ENCODE peak calls at places on chromosomes 12 and 14, in four cellular contexts. X is uterus, H is heart left ventricle, Q is esophagus squamous epithelium. D is an unnamed sample.

GRCh38 chr12:26471560-26471959 is 276.2 kb downstream of the SSPN start:
- DNase-seq in X (no peak), H (no peak), Q (no peak), D (no peak)

GRCh38 chr14:33229269-33229924 is 290.7 kb downstream of the NPAS3 start:
- DNase-seq in X (no peak), H (no peak), Q (no peak), D (no peak)

GRCh38 chr12:127984386-127985055 is 282.4 kb upstream of the TMEM132C start:
- DNase-seq in X (no peak), H (no peak), Q (no peak), D (no peak)

GRCh38 chr12:32841061-32841460 is 55.5 kb downstream of the PKP2 start:
- DNase-seq in X (no peak), H (no peak), Q (no peak), D (no peak)

GRCh38 chr12:120075034-120075616 is 41.4 kb downstream of the RAB35 start:
- DNase-seq in X (no peak), H (no peak), Q (no peak), D (no peak)

GRCh38 chr14:104739546-104740516 is 13.1 kb upstream of the SIVA1 start:
- DNase-seq in X (no peak), H (no peak), Q (no peak), D (no peak)

GRCh38 chr12:78403136-78403535 is 461.4 kb upstream of the SYT1 start:
- DNase-seq in X (no peak), H (no peak), Q (no peak), D (no peak)

GRCh38 chr14:34355584-34356266 is 106.3 kb downstream of the SPTSSA start:
- DNase-seq in X (no peak), H (no peak), Q (no peak), D (no peak)

GRCh38 chr14:69132513-69133181 is 20.3 kb downstream of the DCAF5 start:
- DNase-seq in X (no peak), H (no peak), Q (no peak), D (no peak)
- H3K4me1 ChIP-seq in X (peaks cover 9% of the 10 kb centered on the region), H (peaks cover 22% of the 10 kb centered on the region), Q (peaks cover 14% of the 10 kb centered on the region), D (peaks cover 30% of the 10 kb centered on the region)

DNA sequence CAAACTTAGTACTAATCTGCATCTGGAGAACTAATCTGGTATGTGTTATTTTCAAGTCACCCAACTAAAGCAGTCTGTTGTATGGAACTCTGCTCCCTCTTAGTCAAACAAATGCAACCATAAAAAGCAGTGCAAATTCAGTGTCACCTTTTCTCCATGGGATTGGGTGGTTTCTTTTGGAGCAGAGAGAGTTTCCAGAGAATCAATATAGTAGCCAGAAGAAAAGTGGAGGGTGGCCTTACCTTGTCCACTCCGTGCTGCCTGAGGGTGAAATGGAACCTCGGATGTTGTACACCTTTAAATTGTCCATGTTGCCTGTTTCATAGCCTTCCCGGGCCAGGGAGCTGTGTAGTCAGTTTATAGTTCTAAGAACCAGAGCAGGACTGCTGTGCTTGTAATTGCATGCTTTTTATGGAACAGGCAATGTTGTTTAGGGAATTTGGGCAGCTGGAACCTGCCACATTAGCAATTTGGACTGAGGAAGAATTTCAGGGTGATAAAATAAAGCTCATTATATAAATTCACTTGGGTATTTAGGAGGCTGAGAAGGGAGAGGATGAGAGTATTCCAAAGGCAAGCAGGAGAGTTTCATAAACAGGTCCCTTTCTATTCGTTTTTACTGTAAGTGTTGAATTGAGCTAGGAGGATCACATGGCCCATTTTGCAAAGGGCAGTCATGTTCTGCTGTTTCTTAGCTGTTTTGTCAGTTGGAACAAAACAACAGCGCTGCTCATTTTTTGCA is 60.5 kb downstream of the CRADD start:
- DNase-seq in X (no peak), H (no peak), Q (no peak), D (no peak)
- H3K27ac ChIP-seq in X (peak overlapping the region; percentile 99), H (peak overlapping the region; percentile 90), Q (peak overlapping the region; percentile 90), D (peak overlapping the region; percentile 44)

GRCh38 chr14:77143071-77143470 is 1.5 kb upstream of the ZDHHC22 start:
- DNase-seq in X (no peak), H (no peak), Q (no peak), D (no peak)

GRCh38 chr14:77142289-77142814 is 761 bp upstream of the ZDHHC22 start:
- DNase-seq in X (no peak), H (no peak), Q (no peak), D (no peak)

GRCh38 chr14:77145975-77146740 is 4.6 kb upstream of the ZDHHC22 start:
- DNase-seq in X (no peak), H (no peak), Q (no peak), D (no peak)

GRCh38 chr14:77141592-77142288 is at the start of gene ZDHHC22:
- DNase-seq in X (no peak), H (no peak), Q (no peak), D (no peak)

DNA sequence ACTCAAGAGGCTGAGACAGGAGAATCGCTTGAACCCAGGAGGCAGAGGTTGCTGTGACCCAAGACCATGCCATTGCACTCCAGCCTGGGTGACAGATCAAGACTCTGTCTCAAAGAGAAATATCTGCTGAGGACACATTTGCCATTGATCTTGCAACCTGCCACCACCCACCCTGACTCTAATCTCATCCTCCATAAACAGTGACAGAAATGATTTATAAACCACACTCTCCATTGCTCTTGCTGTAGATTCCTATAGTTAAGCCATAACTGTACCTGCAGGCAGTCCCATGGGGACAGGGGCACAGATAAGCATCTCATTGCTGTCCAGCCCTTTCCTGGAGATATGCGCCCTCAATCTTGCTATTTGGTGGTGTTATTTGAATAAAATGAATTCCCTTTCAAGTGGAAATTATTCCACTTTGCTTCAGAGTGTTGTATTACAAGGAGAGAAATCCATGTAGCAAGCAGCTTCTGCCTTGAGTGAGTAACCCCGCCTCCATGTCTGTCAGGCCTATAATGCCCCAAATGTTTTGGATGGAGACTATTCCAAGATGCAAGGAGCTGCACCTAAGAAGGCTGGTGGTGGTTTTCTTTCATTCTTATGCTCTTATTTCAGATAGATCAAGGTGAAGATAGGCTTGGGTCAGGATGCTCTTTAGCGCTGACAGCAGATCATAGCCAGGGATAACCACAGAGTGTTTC is 3.0 kb upstream of the ZDHHC22 start:
- DNase-seq in X (no peak), H (no peak), Q (no peak), D (no peak)
- H3K27me3 ChIP-seq in X (peaks cover 24% of the 10 kb centered on the region), H (peaks cover 77% of the 10 kb centered on the region), Q (peaks cover 11% of the 10 kb centered on the region), D (peaks cover 19% of the 10 kb centered on the region)

GRCh38 chr14:97709552-97709951 is 912.4 kb downstream of the VRK1 start:
- DNase-seq in X (no peak), H (no peak), Q (no peak), D (peak; percentile 31)

GRCh38 chr14:97713023-97713422 is 915.8 kb downstream of the VRK1 start:
- DNase-seq in X (no peak), H (no peak), Q (no peak), D (no peak)

GRCh38 chr14:97707603-97708002 is 910.4 kb downstream of the VRK1 start:
- DNase-seq in X (no peak), H (no peak), Q (no peak), D (peak; percentile 24)

GRCh38 chr14:97710726-97711125 is 913.5 kb downstream of the VRK1 start:
- DNase-seq in X (no peak), H (no peak), Q (no peak), D (no peak)

DNA sequence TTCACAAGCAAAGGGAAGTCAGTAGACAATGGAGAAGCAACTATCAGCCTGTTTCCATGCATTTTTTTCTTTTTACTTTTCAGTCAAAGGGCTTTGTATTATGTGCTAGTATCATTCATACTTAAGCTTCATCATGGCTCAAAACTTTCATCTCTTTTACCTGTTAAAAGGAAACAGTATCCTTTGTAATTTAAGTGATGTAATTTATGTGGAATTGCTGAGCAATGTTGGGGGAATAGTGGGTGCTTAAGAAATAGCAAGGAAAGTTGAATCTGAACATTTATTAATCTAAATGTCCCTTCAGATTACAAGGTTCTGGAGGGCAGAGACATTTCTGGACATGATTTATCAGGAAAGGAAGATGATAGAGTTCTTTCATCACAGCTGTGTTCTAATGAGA is 915.3 kb downstream of the VRK1 start:
- DNase-seq in X (no peak), H (no peak), Q (no peak), D (no peak)
- H3K4me1 ChIP-seq in X (no peaks in the 10 kb centered on the region), H (no peaks in the 10 kb centered on the region), Q (no peaks in the 10 kb centered on the region), D (peaks cover 36% of the 10 kb centered on the region)

DNA sequence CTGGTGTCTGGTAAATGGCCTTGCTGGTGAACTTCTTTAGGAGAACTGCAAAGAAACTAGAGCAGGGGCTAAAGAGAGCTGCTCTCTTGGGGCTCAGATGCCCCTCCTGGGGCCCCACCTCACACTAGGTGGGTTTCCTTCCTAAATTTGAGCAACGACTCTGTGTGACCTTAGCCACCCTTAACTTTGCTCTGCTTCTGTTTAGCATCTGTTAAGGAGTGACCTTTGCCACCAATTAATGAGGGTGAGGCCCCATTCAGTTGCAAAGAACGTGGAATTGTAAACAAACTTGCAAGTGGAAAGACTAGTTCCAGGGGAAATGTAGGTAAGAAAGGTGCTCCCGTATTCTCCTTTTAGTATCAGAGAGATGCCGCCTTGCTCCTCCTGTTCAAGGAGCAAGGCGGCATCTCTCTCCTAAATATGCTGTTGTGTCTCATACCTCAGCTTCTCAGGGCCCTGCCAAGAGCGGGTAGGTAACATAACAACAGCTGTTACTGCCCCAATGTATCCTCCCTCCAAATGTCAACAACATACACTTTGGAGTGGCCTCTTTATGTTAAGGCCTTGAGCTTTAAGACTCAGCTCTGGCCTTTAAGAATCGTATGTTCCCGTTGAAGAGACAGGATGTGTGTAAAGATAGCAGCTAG is 77.6 kb upstream of the FUT8 start:
- DNase-seq in X (no peak), H (no peak), Q (no peak), D (no peak)
- H3K27ac ChIP-seq in X (peak overlapping the region; percentile 35), H (no peak overlapping the region), Q (peak overlapping the region; percentile 75), D (no peak overlapping the region)

DNA sequence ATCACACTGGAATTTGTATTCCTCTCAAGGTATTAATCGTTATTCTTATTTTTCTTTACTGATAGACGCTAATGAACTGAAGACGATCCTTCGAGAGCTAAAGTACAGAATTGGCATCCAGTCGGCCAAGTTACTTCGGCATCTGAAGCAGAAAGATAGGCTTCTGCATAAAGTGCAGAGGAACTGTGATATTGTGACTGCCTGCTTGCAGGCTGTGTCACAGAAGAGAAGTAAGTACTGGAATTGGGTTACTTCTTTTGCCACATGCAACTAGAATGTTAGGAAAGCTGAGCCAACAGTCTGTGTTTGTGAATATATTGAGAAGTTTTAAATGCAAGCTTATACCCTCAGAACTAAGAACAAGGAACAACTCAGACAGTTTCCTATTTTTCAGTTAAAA is 26.6 kb upstream of the GNS start:
- DNase-seq in X (no peak), H (no peak), Q (no peak), D (no peak)
- H3K27me3 ChIP-seq in X (peaks cover 9% of the 10 kb centered on the region), H (peaks cover 19% of the 10 kb centered on the region), Q (no peaks in the 10 kb centered on the region), D (peaks cover 39% of the 10 kb centered on the region)

GRCh38 chr14:80959448-80960006 is 4.1 kb downstream of the TSHR start:
- DNase-seq in X (no peak), H (no peak), Q (peak; percentile 1), D (peak; percentile 33)

GRCh38 chr14:80956922-80957321 is 1.5 kb downstream of the TSHR start:
- DNase-seq in X (no peak), H (no peak), Q (no peak), D (no peak)

GRCh38 chr14:80955434-80955939 is at the start of gene TSHR:
- DNase-seq in X (peak; percentile 18), H (no peak), Q (no peak), D (no peak)

GRCh38 chr14:80956105-80956504 is 684 bp downstream of the TSHR start:
- DNase-seq in X (no peak), H (no peak), Q (no peak), D (no peak)

DNA sequence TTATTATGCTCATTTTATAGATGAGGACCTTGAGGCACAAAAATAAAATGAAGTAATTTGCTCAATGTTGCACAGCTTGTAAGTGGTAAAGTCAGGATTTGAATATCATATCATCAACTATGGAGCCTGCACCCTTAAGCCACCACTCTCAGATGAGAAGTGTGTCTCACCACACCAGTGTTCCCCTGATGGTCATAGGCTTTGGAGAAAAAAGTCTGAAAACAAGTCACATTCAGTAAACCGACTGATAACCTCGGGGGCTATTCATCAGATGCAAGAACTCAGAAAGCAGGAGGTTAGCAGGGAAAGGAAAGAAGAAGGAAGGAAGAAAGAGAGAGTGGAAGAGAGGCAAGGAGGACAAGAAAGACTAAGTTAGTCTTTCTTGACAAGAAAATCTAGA is 2.8 kb downstream of the TSHR start:
- DNase-seq in X (no peak), H (no peak), Q (no peak), D (no peak)
- H3K4me1 ChIP-seq in X (no peaks in the 10 kb centered on the region), H (no peaks in the 10 kb centered on the region), Q (peaks cover 8% of the 10 kb centered on the region), D (peaks cover 19% of the 10 kb centered on the region)